ENCODE peak calls at places on chromosomes 11 and 22, in four cellular contexts. One of them, this sample, is unnamed.

GRCh38 chr22:22431271-22432220 is 77.0 kb downstream of the ZNF280B start:
- DNase-seq in CD4-positive, alpha-beta T cell: peak; percentile 46
- DNase-seq in CD8-positive, alpha-beta T cell: peak; percentile 63
- DNase-seq in activated naive CD4-positive, alpha-beta T cell treated with anti-CD3 and anti-CD28 coated beads for 36 hours: peak; percentile 79
- DNase-seq in this sample: peak; percentile 45

GRCh38 chr11:69509846-69510390 is 28.5 kb downstream of the LINC01488 start:
- DNase-seq in CD4-positive, alpha-beta T cell: no peak
- DNase-seq in CD8-positive, alpha-beta T cell: no peak
- DNase-seq in activated naive CD4-positive, alpha-beta T cell treated with anti-CD3 and anti-CD28 coated beads for 36 hours: no peak
- DNase-seq in this sample: no peak

GRCh38 chr11:44733877-44734276 is 7.1 kb downstream of the TSPAN18 start:
- DNase-seq in CD4-positive, alpha-beta T cell: no peak
- DNase-seq in activated naive CD4-positive, alpha-beta T cell treated with anti-CD3 and anti-CD28 coated beads for 36 hours: no peak
- DNase-seq in CD8-positive, alpha-beta T cell: no peak
- DNase-seq in this sample: no peak

GRCh38 chr11:46489668-46490560 is 98.3 kb upstream of the CHRM4 start:
- DNase-seq in CD4-positive, alpha-beta T cell: peak; percentile 21
- DNase-seq in activated naive CD4-positive, alpha-beta T cell treated with anti-CD3 and anti-CD28 coated beads for 36 hours: peak; percentile 45
- DNase-seq in CD8-positive, alpha-beta T cell: peak; percentile 24
- DNase-seq in this sample: no peak

GRCh38 chr22:31995807-31996206 is 47.3 kb upstream of the SLC5A1 start:
- DNase-seq in CD8-positive, alpha-beta T cell: no peak
- DNase-seq in activated naive CD4-positive, alpha-beta T cell treated with anti-CD3 and anti-CD28 coated beads for 36 hours: no peak
- DNase-seq in CD4-positive, alpha-beta T cell: no peak
- DNase-seq in this sample: no peak

GRCh38 chr22:26127126-26127525 is 42.1 kb upstream of the SEZ6L start:
- DNase-seq in CD4-positive, alpha-beta T cell: no peak
- DNase-seq in activated naive CD4-positive, alpha-beta T cell treated with anti-CD3 and anti-CD28 coated beads for 36 hours: no peak
- DNase-seq in CD8-positive, alpha-beta T cell: no peak
- DNase-seq in this sample: no peak

GRCh38 chr22:31148953-31149627 is 8.8 kb upstream of the PLA2G3 start:
- DNase-seq in CD4-positive, alpha-beta T cell: no peak
- DNase-seq in CD8-positive, alpha-beta T cell: peak; percentile 16
- DNase-seq in activated naive CD4-positive, alpha-beta T cell treated with anti-CD3 and anti-CD28 coated beads for 36 hours: peak; percentile 62
- DNase-seq in this sample: peak; percentile 8

GRCh38 chr22:33519974-33520903 is 400.0 kb downstream of the LARGE1 start:
- DNase-seq in CD4-positive, alpha-beta T cell: no peak
- DNase-seq in activated naive CD4-positive, alpha-beta T cell treated with anti-CD3 and anti-CD28 coated beads for 36 hours: no peak
- DNase-seq in CD8-positive, alpha-beta T cell: no peak
- DNase-seq in this sample: no peak

GRCh38 chr22:45969414-45969799 is 7.6 kb downstream of the WNT7B start:
- DNase-seq in CD8-positive, alpha-beta T cell: no peak
- DNase-seq in activated naive CD4-positive, alpha-beta T cell treated with anti-CD3 and anti-CD28 coated beads for 36 hours: no peak
- DNase-seq in CD4-positive, alpha-beta T cell: no peak
- DNase-seq in this sample: no peak

GRCh38 chr11:35211952-35212351 is 73.0 kb downstream of the CD44 start:
- DNase-seq in CD4-positive, alpha-beta T cell: no peak
- DNase-seq in activated naive CD4-positive, alpha-beta T cell treated with anti-CD3 and anti-CD28 coated beads for 36 hours: no peak
- DNase-seq in CD8-positive, alpha-beta T cell: no peak
- DNase-seq in this sample: no peak

GRCh38 chr22:36136475-36136874 is 24.1 kb downstream of the APOL3 start:
- DNase-seq in activated naive CD4-positive, alpha-beta T cell treated with anti-CD3 and anti-CD28 coated beads for 36 hours: no peak
- DNase-seq in CD8-positive, alpha-beta T cell: no peak
- DNase-seq in CD4-positive, alpha-beta T cell: no peak
- DNase-seq in this sample: no peak

GRCh38 chr11:9573775-9574555 is 495 bp downstream of the WEE1 start:
- DNase-seq in CD8-positive, alpha-beta T cell: peak; percentile 32
- DNase-seq in activated naive CD4-positive, alpha-beta T cell treated with anti-CD3 and anti-CD28 coated beads for 36 hours: peak; percentile 25
- DNase-seq in CD4-positive, alpha-beta T cell: no peak
- DNase-seq in this sample: peak; percentile 27

GRCh38 chr11:68261006-68261405 is 10.8 kb downstream of the C11orf24 start:
- DNase-seq in CD8-positive, alpha-beta T cell: no peak
- DNase-seq in activated naive CD4-positive, alpha-beta T cell treated with anti-CD3 and anti-CD28 coated beads for 36 hours: no peak
- DNase-seq in CD4-positive, alpha-beta T cell: no peak
- DNase-seq in this sample: no peak

GRCh38 chr22:42399315-42400271 is 32.6 kb downstream of the NFAM1 start:
- DNase-seq in CD8-positive, alpha-beta T cell: no peak
- DNase-seq in CD4-positive, alpha-beta T cell: no peak
- DNase-seq in activated naive CD4-positive, alpha-beta T cell treated with anti-CD3 and anti-CD28 coated beads for 36 hours: no peak
- DNase-seq in this sample: no peak

GRCh38 chr11:2904153-2905052 is 18.8 kb upstream of the CDKN1C start:
- DNase-seq in CD8-positive, alpha-beta T cell: no peak
- DNase-seq in activated naive CD4-positive, alpha-beta T cell treated with anti-CD3 and anti-CD28 coated beads for 36 hours: no peak
- DNase-seq in CD4-positive, alpha-beta T cell: no peak
- DNase-seq in this sample: no peak

GRCh38 chr22:49826603-49827306 is 918 bp downstream of the BRD1 start:
- DNase-seq in CD8-positive, alpha-beta T cell: peak; percentile 38
- DNase-seq in activated naive CD4-positive, alpha-beta T cell treated with anti-CD3 and anti-CD28 coated beads for 36 hours: peak; percentile 44
- DNase-seq in CD4-positive, alpha-beta T cell: peak; percentile 24
- DNase-seq in this sample: no peak

GRCh38 chr11:8661036-8661435 is 21.4 kb downstream of the TRIM66 start:
- DNase-seq in activated naive CD4-positive, alpha-beta T cell treated with anti-CD3 and anti-CD28 coated beads for 36 hours: no peak
- DNase-seq in CD4-positive, alpha-beta T cell: no peak
- DNase-seq in CD8-positive, alpha-beta T cell: no peak
- DNase-seq in this sample: no peak

GRCh38 chr11:97140885-97141494 is 751.2 kb downstream of the JRKL start:
- DNase-seq in CD8-positive, alpha-beta T cell: no peak
- DNase-seq in CD4-positive, alpha-beta T cell: no peak
- DNase-seq in activated naive CD4-positive, alpha-beta T cell treated with anti-CD3 and anti-CD28 coated beads for 36 hours: no peak
- DNase-seq in this sample: no peak

GRCh38 chr11:17275376-17276235 is 933 bp upstream of the NUCB2 start:
- DNase-seq in CD8-positive, alpha-beta T cell: no peak
- DNase-seq in CD4-positive, alpha-beta T cell: no peak
- DNase-seq in activated naive CD4-positive, alpha-beta T cell treated with anti-CD3 and anti-CD28 coated beads for 36 hours: peak; percentile 36
- DNase-seq in this sample: no peak

GRCh38 chr11:34413263-34413662 is 25.5 kb upstream of the CAT start:
- DNase-seq in CD8-positive, alpha-beta T cell: no peak
- DNase-seq in CD4-positive, alpha-beta T cell: no peak
- DNase-seq in activated naive CD4-positive, alpha-beta T cell treated with anti-CD3 and anti-CD28 coated beads for 36 hours: no peak
- DNase-seq in this sample: no peak

GRCh38 chr22:24106385-24107381 is 74.6 kb upstream of the SUSD2 start:
- DNase-seq in activated naive CD4-positive, alpha-beta T cell treated with anti-CD3 and anti-CD28 coated beads for 36 hours: peak; percentile 27
- DNase-seq in CD4-positive, alpha-beta T cell: peak; percentile 43
- DNase-seq in CD8-positive, alpha-beta T cell: peak; percentile 49
- DNase-seq in this sample: peak; percentile 27

GRCh38 chr11:123707606-123708205 is 33.8 kb downstream of the ZNF202 start:
- DNase-seq in CD4-positive, alpha-beta T cell: peak; percentile 55
- DNase-seq in CD8-positive, alpha-beta T cell: peak; percentile 53
- DNase-seq in activated naive CD4-positive, alpha-beta T cell treated with anti-CD3 and anti-CD28 coated beads for 36 hours: peak; percentile 88
- DNase-seq in this sample: peak; percentile 31

GRCh38 chr11:114019574-114019973 is 39.9 kb upstream of the ZBTB16 start:
- DNase-seq in CD8-positive, alpha-beta T cell: no peak
- DNase-seq in activated naive CD4-positive, alpha-beta T cell treated with anti-CD3 and anti-CD28 coated beads for 36 hours: no peak
- DNase-seq in CD4-positive, alpha-beta T cell: no peak
- DNase-seq in this sample: no peak